ENCODE peak calls at places on chromosomes 12 and 14, in seven cellular contexts. W, F, D, O, U, S and X are unnamed samples.

GRCh38 chr12:122921917-122922316 is 26.0 kb upstream of the VPS37B start:
- DNase-seq in S (no peak), U (peak), D (no peak), O (no peak), F (no peak), W (no peak), X (no peak)

GRCh38 chr14:104752338-104752734 is 611 bp upstream of the SIVA1 start:
- DNase-seq in D (no peak), S (no peak), O (no peak), F (no peak), U (no peak), W (no peak), X (no peak)

GRCh38 chr14:50772361-50772760 is 58.6 kb downstream of the NIN start:
- DNase-seq in O (peak), D (no peak), W (peak), S (no peak), F (no peak), U (no peak), X (peak)

GRCh38 chr12:19428261-19428660 is 11.0 kb upstream of the AEBP2 start:
- DNase-seq in D (no peak), F (no peak), S (no peak), O (no peak), U (no peak), W (no peak), X (no peak)

GRCh38 chr12:5114436-5114835 is 70.8 kb downstream of the KCNA5 start:
- DNase-seq in S (no peak), O (no peak), W (peak), U (no peak), F (no peak), D (no peak), X (no peak)

GRCh38 chr12:41424651-41425050 is 236.5 kb downstream of the PDZRN4 start:
- DNase-seq in D (no peak), W (no peak), F (no peak), U (no peak), S (no peak), O (no peak), X (no peak)

GRCh38 chr14:101121399-101122113 is 218.0 kb upstream of the RTL1 start:
- DNase-seq in O (no peak), D (peak), S (no peak), F (no peak), W (no peak), U (no peak), X (no peak)

GRCh38 chr12:123150804-123151678 is at the start of gene PITPNM2:
- DNase-seq in S (peak), U (peak), F (peak), O (peak), W (peak), D (peak), X (peak)

GRCh38 chr12:118760623-118761022 is 220.7 kb upstream of the SRRM4 start:
- DNase-seq in S (no peak), U (no peak), F (no peak), O (no peak), W (no peak), D (no peak), X (no peak)

GRCh38 chr12:48118491-48118890 is 673 bp upstream of the PFKM start:
- DNase-seq in W (no peak), S (no peak), O (no peak), D (no peak), F (no peak), U (no peak), X (no peak)

GRCh38 chr14:95756751-95757150 is 42.8 kb upstream of the TCL1A start:
- DNase-seq in U (no peak), W (no peak), D (no peak), F (no peak), O (no peak), S (no peak), X (no peak)

GRCh38 chr14:60977848-60978247 is 3.0 kb downstream of the TRMT5 start:
- DNase-seq in D (no peak), F (no peak), S (no peak), O (no peak), W (no peak), U (no peak), X (no peak)

GRCh38 chr12:5689773-5690172 is 255.3 kb downstream of the ANO2 start:
- DNase-seq in W (no peak), S (no peak), D (no peak), U (no peak), F (no peak), O (no peak), X (no peak)

GRCh38 chr12:114799574-114800487 is 115.9 kb upstream of the TBX3 start:
- DNase-seq in O (peak), W (peak), F (peak), D (no peak), U (peak), S (no peak), X (no peak)

GRCh38 chr14:74954232-74954946 is 1.0 kb downstream of the PGF start:
- DNase-seq in F (peak), D (no peak), S (no peak), O (no peak), U (no peak), W (no peak), X (no peak)

GRCh38 chr14:30610719-30611388 is 11.3 kb upstream of the SCFD1 start:
- DNase-seq in O (no peak), F (no peak), W (peak), D (peak), S (peak), U (peak), X (peak)

GRCh38 chr14:65431951-65432350 is 19.4 kb downstream of the FUT8 start:
- DNase-seq in W (peak), U (no peak), F (no peak), O (no peak), D (no peak), S (no peak), X (no peak)

GRCh38 chr14:71237556-71237955 is 330.3 kb downstream of the PCNX1 start:
- DNase-seq in U (no peak), S (no peak), D (no peak), O (no peak), W (no peak), F (no peak), X (no peak)

GRCh38 chr14:27506272-27506671 is 908.4 kb upstream of the NOVA1 start:
- DNase-seq in W (no peak), F (no peak), S (no peak), U (no peak), D (no peak), O (no peak), X (no peak)

GRCh38 chr12:67394600-67394999 is 125.4 kb downstream of the CAND1 start:
- DNase-seq in S (peak), O (no peak), U (no peak), D (no peak), F (peak), W (peak), X (peak)

GRCh38 chr12:10453144-10453543 is at the start of gene KLRC1:
- DNase-seq in O (no peak), U (no peak), D (no peak), W (no peak), F (no peak), S (peak), X (peak)

GRCh38 chr12:67026847-67027246 is 242.3 kb upstream of the CAND1 start:
- DNase-seq in F (no peak), O (no peak), U (no peak), D (no peak), S (no peak), W (no peak), X (no peak)

GRCh38 chr12:12807970-12808702 is 5.0 kb upstream of the DDX47 start:
- DNase-seq in D (peak), U (peak), F (no peak), O (peak), S (no peak), W (peak), X (peak)

GRCh38 chr12:117119592-117120198 is 20.5 kb upstream of the TESC start:
- DNase-seq in D (no peak), S (no peak), U (no peak), O (no peak), W (no peak), F (peak), X (no peak)

GRCh38 chr14:74512431-74512830 is 18.9 kb downstream of the ISCA2 start:
- DNase-seq in O (no peak), U (no peak), S (no peak), F (no peak), W (no peak), D (no peak), X (no peak)

GRCh38 chr14:71244341-71244740 is 337.1 kb downstream of the PCNX1 start:
- DNase-seq in O (peak), S (no peak), W (peak), U (no peak), D (no peak), F (no peak), X (peak)

GRCh38 chr12:127133675-127134335 is 1133.2 kb upstream of the TMEM132C start:
- DNase-seq in O (no peak), W (no peak), U (no peak), S (peak), D (no peak), F (no peak), X (no peak)

GRCh38 chr14:104422301-104423223 is 157.0 kb upstream of the C14orf180 start:
- DNase-seq in F (no peak), O (no peak), U (no peak), W (no peak), S (no peak), D (peak), X (no peak)

GRCh38 chr12:11765817-11766794 is 116.6 kb downstream of the ETV6 start:
- DNase-seq in U (peak), D (no peak), O (peak), S (peak), F (no peak), W (peak), X (peak)

GRCh38 chr14:88765130-88765529 is 27.6 kb downstream of the EML5 start:
- DNase-seq in S (peak), O (peak), W (peak), D (no peak), F (no peak), U (no peak), X (peak)

GRCh38 chr12:65565601-65566560 is 258.4 kb upstream of the HMGA2 start:
- DNase-seq in U (no peak), D (no peak), S (peak), W (peak), O (peak), F (no peak), X (peak)

GRCh38 chr14:60396718-60397343 is 89.0 kb downstream of the C14orf39 start:
- DNase-seq in O (no peak), D (no peak), U (no peak), W (peak), F (no peak), S (no peak), X (no peak)

GRCh38 chr12:93243689-93244513 is 133.8 kb upstream of the NUDT4 start:
- DNase-seq in F (no peak), D (no peak), U (peak), S (peak), O (peak), W (peak), X (peak)

GRCh38 chr14:67663633-67664032 is 10.8 kb downstream of the VTI1B start:
- DNase-seq in S (peak), D (no peak), U (no peak), W (no peak), O (no peak), F (no peak), X (no peak)

GRCh38 chr14:54209501-54210231 is 187.1 kb upstream of the CDKN3 start:
- DNase-seq in D (no peak), S (peak), U (no peak), W (peak), O (no peak), F (no peak), X (peak)

GRCh38 chr12:101925352-101925751 is 48.0 kb downstream of the DRAM1 start:
- DNase-seq in U (peak), W (peak), F (no peak), D (peak), S (peak), O (peak), X (peak)

DNA sequence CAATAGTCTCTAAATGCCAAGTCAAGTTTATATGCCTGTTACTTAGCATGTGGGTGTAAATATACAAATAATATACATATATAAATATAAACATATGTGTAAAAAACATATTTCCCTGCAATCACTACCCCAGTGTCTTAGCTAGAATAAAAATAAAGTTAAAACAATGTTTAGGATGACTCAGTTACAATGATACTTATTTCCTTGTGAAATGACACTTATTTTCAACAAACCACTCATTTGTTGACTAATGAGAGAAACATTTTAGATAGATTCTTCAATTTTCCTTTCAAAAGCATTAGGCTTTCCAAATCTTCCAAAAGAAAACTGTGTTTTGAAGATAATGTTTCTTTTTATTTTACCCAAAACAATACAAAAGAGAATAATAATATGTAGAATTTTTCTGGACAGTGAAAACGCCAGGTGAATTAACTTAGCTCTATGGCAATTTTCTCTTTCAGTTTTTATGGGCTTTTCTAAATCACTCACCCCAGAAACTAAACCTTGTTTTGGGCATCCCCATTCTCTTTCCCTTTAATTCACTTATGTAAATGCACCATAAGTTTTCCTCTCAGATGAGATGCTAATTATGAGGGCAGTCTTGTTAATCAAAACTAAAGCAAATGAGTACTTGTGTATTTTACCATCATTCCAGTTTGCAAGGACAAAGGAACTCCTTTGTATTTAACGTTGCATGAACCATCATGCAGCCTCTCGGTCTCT is 465.9 kb downstream of the BCAT1 start:
- DNase-seq in S (no peak), O (no peak), U (no peak), W (peak), D (no peak), F (no peak), X (peak)
- TF ChIP-seq CTCF in S (no peak), O (no peak), U (no peak), W (no peak), D (no peak), F (no peak), X (no peak)

DNA sequence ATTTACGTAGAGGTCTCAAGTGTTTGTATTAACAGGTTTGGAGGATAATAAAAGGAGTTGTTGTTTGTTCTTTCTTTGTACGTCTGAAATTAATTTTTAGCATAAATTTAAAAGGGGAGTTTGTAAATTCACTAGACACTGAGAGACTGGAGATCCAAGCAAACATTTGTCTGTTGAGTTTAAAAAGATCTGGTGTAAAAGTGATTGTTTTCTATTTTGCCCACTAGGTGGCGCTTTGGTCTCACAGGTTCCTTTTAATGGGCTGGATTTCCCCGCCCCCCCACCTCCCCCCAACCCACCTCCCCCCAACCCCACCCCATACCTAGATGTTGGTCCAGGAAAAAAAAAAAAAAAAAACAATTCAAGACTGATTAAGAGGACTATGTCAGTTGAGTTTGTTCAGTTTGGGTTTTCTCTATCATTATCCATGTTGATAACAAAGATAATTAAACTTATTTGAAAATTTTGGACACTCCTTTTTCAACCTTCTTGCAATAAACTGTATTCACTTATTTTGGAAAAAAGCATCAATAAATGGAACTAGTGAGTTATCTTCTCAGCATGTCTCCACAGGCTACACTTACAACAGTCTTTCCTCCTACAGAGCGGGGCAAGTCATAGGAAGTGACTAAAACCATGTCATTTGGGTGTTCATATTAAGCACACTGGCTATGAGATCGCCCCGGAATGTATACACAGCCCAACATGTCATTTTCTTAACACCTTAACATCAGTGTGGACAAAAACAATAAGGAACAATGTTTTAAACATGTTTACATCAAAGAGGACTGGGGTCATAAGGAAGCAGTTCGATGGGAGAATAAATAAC is 841.1 kb downstream of the NRXN3 start:
- DNase-seq in S (peak), U (no peak), W (peak), D (no peak), O (peak), F (peak), X (peak)
- H3K4me3 ChIP-seq in S (no peak), U (no peak), W (no peak), D (no peak), O (no peak), F (no peak), X (no peak)

DNA sequence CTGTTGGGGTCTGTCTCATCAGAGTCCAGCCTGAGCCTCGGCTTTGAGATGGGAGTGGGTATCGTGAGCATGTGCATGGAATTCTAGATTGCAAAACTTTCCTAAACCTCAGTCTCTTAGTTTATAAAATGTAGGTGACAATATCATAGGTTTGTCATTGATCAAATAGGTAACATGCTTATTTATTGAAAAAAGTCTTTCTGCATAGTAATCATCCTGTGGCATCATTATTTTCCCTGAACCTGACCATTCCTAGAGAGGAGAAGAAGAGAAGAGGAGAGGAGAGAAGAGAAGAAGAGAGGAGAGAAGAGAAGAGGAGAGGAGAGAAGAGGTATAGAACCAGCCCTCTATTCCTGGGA is 4.1 kb downstream of the SMIM41 start:
- DNase-seq in U (no peak), F (no peak), S (no peak), W (no peak), D (no peak), O (no peak), X (no peak)
- TF ChIP-seq CTCF in U (no peak), F (no peak), S (no peak), W (no peak), D (no peak), O (no peak), X (no peak)

GRCh38 chr12:78035913-78036658 is 205.4 kb downstream of the NAV3 start:
- DNase-seq in U (no peak), W (peak), S (peak), O (no peak), F (peak), D (no peak), X (peak)
- H3K4me3 ChIP-seq in U (no peak), W (peak), S (no peak), O (peak), F (no peak), D (no peak), X (no peak)

GRCh38 chr12:95815635-95816212 is 25.2 kb upstream of the NTN4 start:
- DNase-seq in D (no peak), O (no peak), S (peak), F (no peak), U (no peak), W (peak), X (peak)
- TF ChIP-seq CTCF in D (no peak), O (peak), S (peak), F (peak), U (peak), W (peak), X (peak)

DNA sequence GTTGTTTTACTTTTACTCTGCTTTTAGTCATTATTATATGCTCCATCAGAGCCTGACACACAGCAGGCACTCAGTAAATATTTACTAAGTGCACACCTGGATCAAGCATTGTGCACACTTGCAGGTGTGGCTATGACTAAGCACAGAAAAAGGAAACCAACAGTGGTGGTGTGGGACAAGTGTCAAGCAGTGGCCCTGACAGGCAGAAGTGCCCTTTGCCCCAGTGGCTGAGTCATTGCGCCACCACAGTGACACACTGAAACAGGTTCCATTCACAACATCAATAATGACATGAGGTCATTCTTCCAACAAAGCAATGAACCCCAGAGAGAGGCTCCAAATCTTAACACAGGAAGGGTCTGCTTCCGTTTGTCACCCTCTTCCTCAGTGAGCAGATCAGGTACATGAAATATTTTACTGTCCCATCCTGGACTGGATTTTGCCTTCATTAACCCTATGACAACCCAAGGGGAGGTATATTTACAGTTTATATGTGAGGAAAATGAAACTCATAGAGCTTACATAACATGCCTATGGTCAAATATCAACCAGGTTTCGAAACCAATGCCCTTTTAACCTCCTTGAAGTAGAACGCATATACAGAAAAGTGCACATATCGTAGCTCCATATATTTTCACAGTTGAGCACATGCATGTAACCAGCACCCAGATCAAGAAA is 82.6 kb upstream of the GTF2A1 start:
- DNase-seq in D (peak), S (peak), O (no peak), W (no peak), F (no peak), U (peak), X (no peak)
- H3K4me3 ChIP-seq in D (no peak), S (no peak), O (no peak), W (no peak), F (no peak), U (no peak), X (no peak)

GRCh38 chr14:26191123-26191522 is 406.7 kb downstream of the NOVA1 start:
- DNase-seq in S (no peak), F (no peak), U (no peak), W (no peak), D (no peak), O (no peak), X (peak)
- TF ChIP-seq CTCF in S (no peak), F (peak), U (peak), W (no peak), D (no peak), O (no peak), X (peak)